ENCODE peak calls at places on chromosomes 11 and 22, in four cellular contexts. I is fibroblast of villous mesenchyme, W is bronchial epithelial cell, D is left lung. G is an unnamed sample.

GRCh38 chr11:57421805-57422204 is 5.1 kb downstream of the SLC43A3 start:
- DNase-seq in I (no peak), W (no peak), D (no peak), G (no peak)

GRCh38 chr11:66643745-66644437 is 5.4 kb downstream of the RBM4 start:
- DNase-seq in I (no peak), W (no peak), D (no peak), G (no peak)

GRCh38 chr11:109845437-109845836 is 247.8 kb upstream of the ZC3H12C start:
- DNase-seq in I (no peak), W (no peak), D (no peak), G (peak; percentile 46)

GRCh38 chr11:20518323-20518834 is 81.0 kb upstream of the SLC6A5 start:
- DNase-seq in I (no peak), W (no peak), D (no peak), G (no peak)

GRCh38 chr11:34209809-34210208 is 104.4 kb downstream of the NAT10 start:
- DNase-seq in I (no peak), W (no peak), D (no peak), G (no peak)

GRCh38 chr22:45997077-45997774 is 20.3 kb upstream of the WNT7B start:
- DNase-seq in I (peak; percentile 98), W (peak; percentile 37), D (peak; percentile 92), G (peak; percentile 99)

GRCh38 chr11:61172353-61172752 is 11.1 kb upstream of the VPS37C start:
- DNase-seq in I (no peak), W (no peak), D (no peak), G (no peak)

GRCh38 chr11:77345621-77346020 is 44.1 kb upstream of the GDPD4 start:
- DNase-seq in I (peak; percentile 28), W (no peak), D (no peak), G (peak; percentile 60)

GRCh38 chr11:17432041-17432440 is 43.6 kb upstream of the KCNJ11 start:
- DNase-seq in I (no peak), W (no peak), D (no peak), G (no peak)

GRCh38 chr11:86991341-86991740 is 36.1 kb upstream of the FZD4 start:
- DNase-seq in I (no peak), W (peak; percentile 81), D (no peak), G (no peak)

GRCh38 chr11:29826878-29827277 is 190.0 kb downstream of the KCNA4 start:
- DNase-seq in I (no peak), W (no peak), D (peak; percentile 28), G (no peak)

GRCh38 chr11:27296406-27296994 is 66.5 kb downstream of the CCDC34 start:
- DNase-seq in I (peak; percentile 76), W (peak; percentile 69), D (no peak), G (peak; percentile 75)
- TF ChIP-seq CTCF in I (peak; percentile 80), W (peak; percentile 64), D (peak; percentile 49), G (peak; percentile 87)

DNA sequence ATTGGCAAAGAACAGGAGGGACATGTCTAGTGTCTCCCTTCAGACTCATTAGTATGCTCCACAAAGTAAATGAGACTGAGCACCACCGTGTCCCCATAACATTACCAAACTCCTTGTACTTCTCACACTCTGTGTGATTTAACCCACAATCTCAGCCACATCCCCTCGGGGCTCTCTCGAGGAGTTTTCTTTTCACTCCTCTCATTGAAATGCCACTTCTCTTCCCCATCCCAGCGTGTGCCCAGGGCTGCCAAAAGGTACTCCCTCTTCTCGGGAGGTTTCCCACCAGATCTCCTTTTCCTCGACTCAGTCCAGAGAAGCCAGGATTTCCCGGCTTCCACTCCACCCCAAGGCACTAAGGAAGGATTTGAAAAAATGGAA is 1.1 kb downstream of the RBFOX2 start:
- DNase-seq in I (no peak), W (no peak), D (no peak), G (no peak)
- H3K4me3 ChIP-seq in I (peak overlapping the region; percentile 96), W (peak overlapping the region; percentile 93), D (peak overlapping the region; percentile 65), G (peak overlapping the region; percentile 75)

GRCh38 chr11:62411524-62411923 is 7.3 kb upstream of the SCGB1A1 start:
- DNase-seq in I (no peak), W (no peak), D (no peak), G (no peak)
- TF ChIP-seq CTCF in I (no peak), W (no peak), D (no peak), G (no peak)

DNA sequence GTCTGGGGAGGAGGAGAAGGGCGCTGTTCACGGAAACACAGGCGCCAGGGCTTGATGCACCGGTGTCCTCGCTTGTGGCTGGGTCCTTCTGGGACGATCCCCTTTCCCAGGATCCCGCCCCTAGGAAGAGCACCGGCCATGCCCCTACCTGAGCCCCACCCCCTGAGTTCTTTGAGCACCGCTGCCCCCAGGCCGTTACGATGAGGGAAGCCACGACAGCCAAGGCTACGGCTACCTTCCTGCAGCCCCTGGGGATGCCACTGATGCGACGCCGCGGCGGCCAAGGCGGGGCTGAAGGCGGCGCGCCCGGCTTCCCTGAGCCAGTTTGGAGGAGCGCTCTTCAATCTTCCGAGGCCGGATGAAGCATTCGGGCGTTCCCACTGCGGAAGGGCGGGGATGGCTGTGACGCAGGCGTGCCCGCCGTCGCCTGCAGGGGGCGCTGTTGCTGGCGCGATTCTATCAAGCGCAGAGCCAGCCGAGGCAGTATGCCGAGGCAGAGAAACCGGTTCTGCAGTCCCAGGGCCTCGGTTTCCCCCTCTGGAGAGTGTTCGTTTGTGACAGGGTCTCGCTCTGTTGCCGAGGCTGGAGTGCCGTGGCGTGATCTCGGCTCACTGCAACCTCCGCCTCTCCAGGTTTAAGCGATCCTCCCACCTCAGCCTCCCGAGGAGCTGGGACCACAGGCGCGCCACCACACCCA is 9.7 kb upstream of the NEFH start:
- DNase-seq in I (peak; percentile 59), W (peak; percentile 61), D (peak; percentile 86), G (peak; percentile 26)
- H3K4me3 ChIP-seq in I (peak overlapping the region; percentile 41), W (peak overlapping the region; percentile 29), D (no peak overlapping the region), G (no peak overlapping the region)

GRCh38 chr22:33083212-33083611 is 25.0 kb upstream of the SYN3 start:
- DNase-seq in I (no peak), W (peak; percentile 27), D (no peak), G (peak; percentile 13)
- TF ChIP-seq CTCF in I (no peak), W (no peak), D (no peak), G (peak; percentile 28)

GRCh38 chr22:19722175-19722914 is 994 bp upstream of the GP1BB start:
- DNase-seq in I (no peak), W (no peak), D (no peak), G (no peak)

GRCh38 chr22:19723165-19723989 is at the start of gene GP1BB:
- DNase-seq in I (no peak), W (no peak), D (no peak), G (no peak)

GRCh38 chr22:19724927-19725661 is 1.8 kb downstream of the GP1BB start:
- DNase-seq in I (no peak), W (no peak), D (no peak), G (no peak)

GRCh38 chr22:19722915-19723164 is 499 bp upstream of the GP1BB start:
- DNase-seq in I (no peak), W (no peak), D (no peak), G (no peak)

GRCh38 chr22:19723990-19724827 is 870 bp downstream of the GP1BB start:
- DNase-seq in I (peak; percentile 19), W (no peak), D (no peak), G (peak; percentile 25)
- H3K4me3 ChIP-seq in I (no peak overlapping the region), W (no peak overlapping the region), D (no peak overlapping the region), G (no peak overlapping the region)